ENCODE peak calls at places on chromosomes 16 and 17, in eight cellular contexts. One of them, this sample, is unnamed.

GRCh38 chr16:67025151-67025550 is 3.8 kb upstream of the CBFB start:
- DNase-seq in right atrium auricular region: no peak
- DNase-seq in heart left ventricle: no peak
- DNase-seq in lower leg skin: no peak
- DNase-seq in CD8-positive, alpha-beta T cell: peak
- DNase-seq in HFFc6: no peak
- DNase-seq in thoracic aorta: no peak
- DNase-seq in AG04449: no peak
- DNase-seq in this sample: no peak

GRCh38 chr17:34110315-34110714 is 144.8 kb upstream of the CCL2 start:
- DNase-seq in right atrium auricular region: peak
- DNase-seq in heart left ventricle: no peak
- DNase-seq in lower leg skin: no peak
- DNase-seq in CD8-positive, alpha-beta T cell: no peak
- DNase-seq in HFFc6: no peak
- DNase-seq in thoracic aorta: no peak
- DNase-seq in AG04449: no peak
- DNase-seq in this sample: no peak

GRCh38 chr17:62966426-62967110 is 533 bp downstream of the TANC2 start:
- DNase-seq in right atrium auricular region: no peak
- DNase-seq in heart left ventricle: no peak
- DNase-seq in lower leg skin: peak
- DNase-seq in CD8-positive, alpha-beta T cell: no peak
- DNase-seq in HFFc6: no peak
- DNase-seq in thoracic aorta: no peak
- DNase-seq in AG04449: no peak
- DNase-seq in this sample: peak

GRCh38 chr17:50273654-50274040 is 619 bp upstream of the TMEM92 start:
- DNase-seq in right atrium auricular region: no peak
- DNase-seq in heart left ventricle: no peak
- DNase-seq in lower leg skin: no peak
- DNase-seq in CD8-positive, alpha-beta T cell: no peak
- DNase-seq in HFFc6: no peak
- DNase-seq in thoracic aorta: no peak
- DNase-seq in AG04449: no peak
- DNase-seq in this sample: no peak

GRCh38 chr17:1031711-1032110 is 34.8 kb downstream of the TIMM22 start:
- DNase-seq in right atrium auricular region: no peak
- DNase-seq in heart left ventricle: peak
- DNase-seq in lower leg skin: no peak
- DNase-seq in CD8-positive, alpha-beta T cell: no peak
- DNase-seq in HFFc6: no peak
- DNase-seq in thoracic aorta: no peak
- DNase-seq in AG04449: no peak
- DNase-seq in this sample: no peak

GRCh38 chr16:75120253-75120652 is 3.7 kb upstream of the LDHD start:
- DNase-seq in right atrium auricular region: no peak
- DNase-seq in heart left ventricle: no peak
- DNase-seq in lower leg skin: no peak
- DNase-seq in CD8-positive, alpha-beta T cell: no peak
- DNase-seq in HFFc6: no peak
- DNase-seq in thoracic aorta: no peak
- DNase-seq in AG04449: no peak
- DNase-seq in this sample: no peak

GRCh38 chr16:7268182-7268581 is 64.5 kb upstream of the RBFOX1 start:
- DNase-seq in right atrium auricular region: no peak
- DNase-seq in heart left ventricle: no peak
- DNase-seq in lower leg skin: no peak
- DNase-seq in CD8-positive, alpha-beta T cell: no peak
- DNase-seq in HFFc6: no peak
- DNase-seq in thoracic aorta: no peak
- DNase-seq in AG04449: no peak
- DNase-seq in this sample: no peak

GRCh38 chr17:51184124-51184523 is 17.9 kb downstream of the NME2 start:
- DNase-seq in right atrium auricular region: no peak
- DNase-seq in heart left ventricle: no peak
- DNase-seq in lower leg skin: no peak
- DNase-seq in CD8-positive, alpha-beta T cell: no peak
- DNase-seq in HFFc6: no peak
- DNase-seq in thoracic aorta: no peak
- DNase-seq in AG04449: no peak
- DNase-seq in this sample: no peak

GRCh38 chr17:60554377-60554788 is 28.3 kb upstream of the APPBP2 start:
- DNase-seq in right atrium auricular region: no peak
- DNase-seq in heart left ventricle: no peak
- DNase-seq in lower leg skin: no peak
- DNase-seq in CD8-positive, alpha-beta T cell: no peak
- DNase-seq in HFFc6: peak
- DNase-seq in thoracic aorta: no peak
- DNase-seq in AG04449: peak
- DNase-seq in this sample: peak

GRCh38 chr17:18992454-18993130 is 12.0 kb downstream of the FAM83G start:
- DNase-seq in right atrium auricular region: no peak
- DNase-seq in heart left ventricle: no peak
- DNase-seq in lower leg skin: no peak
- DNase-seq in CD8-positive, alpha-beta T cell: peak
- DNase-seq in HFFc6: no peak
- DNase-seq in thoracic aorta: no peak
- DNase-seq in AG04449: no peak
- DNase-seq in this sample: no peak

GRCh38 chr16:11560701-11561439 is 25.8 kb downstream of the LITAF start:
- DNase-seq in right atrium auricular region: no peak
- DNase-seq in heart left ventricle: no peak
- DNase-seq in lower leg skin: peak
- DNase-seq in CD8-positive, alpha-beta T cell: peak
- DNase-seq in HFFc6: peak
- DNase-seq in thoracic aorta: no peak
- DNase-seq in AG04449: no peak
- DNase-seq in this sample: no peak

GRCh38 chr16:89982318-89982717 is 33.8 kb downstream of the DEF8 start:
- DNase-seq in right atrium auricular region: no peak
- DNase-seq in heart left ventricle: no peak
- DNase-seq in lower leg skin: no peak
- DNase-seq in CD8-positive, alpha-beta T cell: no peak
- DNase-seq in HFFc6: no peak
- DNase-seq in thoracic aorta: no peak
- DNase-seq in AG04449: no peak
- DNase-seq in this sample: no peak

GRCh38 chr17:76467809-76468633 is 618 bp downstream of the AANAT start:
- DNase-seq in right atrium auricular region: no peak
- DNase-seq in heart left ventricle: no peak
- DNase-seq in lower leg skin: no peak
- DNase-seq in CD8-positive, alpha-beta T cell: no peak
- DNase-seq in HFFc6: no peak
- DNase-seq in thoracic aorta: no peak
- DNase-seq in AG04449: no peak
- DNase-seq in this sample: no peak

GRCh38 chr17:27268394-27269085 is 25.4 kb upstream of the WSB1 start:
- DNase-seq in right atrium auricular region: no peak
- DNase-seq in heart left ventricle: no peak
- DNase-seq in lower leg skin: no peak
- DNase-seq in CD8-positive, alpha-beta T cell: no peak
- DNase-seq in HFFc6: no peak
- DNase-seq in thoracic aorta: no peak
- DNase-seq in AG04449: no peak
- DNase-seq in this sample: no peak

GRCh38 chr17:64698725-64699124 is 36.6 kb upstream of the SMURF2 start:
- DNase-seq in right atrium auricular region: no peak
- DNase-seq in heart left ventricle: no peak
- DNase-seq in lower leg skin: no peak
- DNase-seq in CD8-positive, alpha-beta T cell: no peak
- DNase-seq in HFFc6: peak
- DNase-seq in thoracic aorta: no peak
- DNase-seq in AG04449: no peak
- DNase-seq in this sample: no peak

GRCh38 chr17:46841561-46842379 is 9.6 kb upstream of the WNT9B start:
- DNase-seq in right atrium auricular region: no peak
- DNase-seq in heart left ventricle: no peak
- DNase-seq in lower leg skin: no peak
- DNase-seq in CD8-positive, alpha-beta T cell: no peak
- DNase-seq in HFFc6: no peak
- DNase-seq in thoracic aorta: no peak
- DNase-seq in AG04449: no peak
- DNase-seq in this sample: no peak

GRCh38 chr17:6381052-6381451 is 53.9 kb downstream of the AIPL1 start:
- DNase-seq in right atrium auricular region: no peak
- DNase-seq in heart left ventricle: no peak
- DNase-seq in lower leg skin: no peak
- DNase-seq in CD8-positive, alpha-beta T cell: no peak
- DNase-seq in HFFc6: peak
- DNase-seq in thoracic aorta: no peak
- DNase-seq in AG04449: no peak
- DNase-seq in this sample: no peak

GRCh38 chr16:10988164-10988803 is 43.9 kb downstream of the CLEC16A start:
- DNase-seq in right atrium auricular region: no peak
- DNase-seq in heart left ventricle: no peak
- DNase-seq in lower leg skin: no peak
- DNase-seq in CD8-positive, alpha-beta T cell: no peak
- DNase-seq in HFFc6: no peak
- DNase-seq in thoracic aorta: no peak
- DNase-seq in AG04449: no peak
- DNase-seq in this sample: no peak

GRCh38 chr16:21704733-21705132 is 41.0 kb downstream of the OTOA start:
- DNase-seq in right atrium auricular region: no peak
- DNase-seq in heart left ventricle: no peak
- DNase-seq in lower leg skin: no peak
- DNase-seq in CD8-positive, alpha-beta T cell: no peak
- DNase-seq in HFFc6: no peak
- DNase-seq in thoracic aorta: no peak
- DNase-seq in AG04449: no peak
- DNase-seq in this sample: no peak

GRCh38 chr17:19935169-19935568 is 42.5 kb downstream of the AKAP10 start:
- DNase-seq in right atrium auricular region: no peak
- DNase-seq in heart left ventricle: no peak
- DNase-seq in lower leg skin: no peak
- DNase-seq in CD8-positive, alpha-beta T cell: no peak
- DNase-seq in HFFc6: peak
- DNase-seq in thoracic aorta: no peak
- DNase-seq in AG04449: no peak
- DNase-seq in this sample: no peak

GRCh38 chr16:30418350-30419181 is 11.2 kb downstream of the ZNF771 start:
- DNase-seq in right atrium auricular region: no peak
- DNase-seq in heart left ventricle: no peak
- DNase-seq in lower leg skin: no peak
- DNase-seq in CD8-positive, alpha-beta T cell: no peak
- DNase-seq in HFFc6: no peak
- DNase-seq in thoracic aorta: no peak
- DNase-seq in AG04449: no peak
- DNase-seq in this sample: no peak

GRCh38 chr17:74801896-74802295 is 25.8 kb upstream of the NAT9 start:
- DNase-seq in right atrium auricular region: no peak
- DNase-seq in heart left ventricle: no peak
- DNase-seq in lower leg skin: no peak
- DNase-seq in CD8-positive, alpha-beta T cell: no peak
- DNase-seq in HFFc6: no peak
- DNase-seq in thoracic aorta: no peak
- DNase-seq in AG04449: no peak
- DNase-seq in this sample: no peak

GRCh38 chr17:29251184-29251583 is 4.5 kb downstream of the CRYBA1 start:
- DNase-seq in right atrium auricular region: no peak
- DNase-seq in heart left ventricle: no peak
- DNase-seq in lower leg skin: no peak
- DNase-seq in CD8-positive, alpha-beta T cell: no peak
- DNase-seq in HFFc6: peak
- DNase-seq in thoracic aorta: no peak
- DNase-seq in AG04449: no peak
- DNase-seq in this sample: no peak

GRCh38 chr17:2025622-2026309 is 632 bp upstream of the RTN4RL1 start:
- DNase-seq in right atrium auricular region: peak
- DNase-seq in heart left ventricle: peak
- DNase-seq in lower leg skin: peak
- DNase-seq in CD8-positive, alpha-beta T cell: no peak
- DNase-seq in HFFc6: peak
- DNase-seq in thoracic aorta: no peak
- DNase-seq in AG04449: no peak
- DNase-seq in this sample: peak

GRCh38 chr16:56269824-56270684 is 78.8 kb downstream of the GNAO1 start:
- DNase-seq in right atrium auricular region: peak
- DNase-seq in heart left ventricle: peak
- DNase-seq in lower leg skin: no peak
- DNase-seq in CD8-positive, alpha-beta T cell: no peak
- DNase-seq in HFFc6: peak
- DNase-seq in thoracic aorta: no peak
- DNase-seq in AG04449: peak
- DNase-seq in this sample: no peak
- TF ChIP-seq CTCF in right atrium auricular region: no peak
- TF ChIP-seq CTCF in heart left ventricle: peak
- TF ChIP-seq CTCF in lower leg skin: no peak
- TF ChIP-seq CTCF in CD8-positive, alpha-beta T cell: no peak
- TF ChIP-seq CTCF in HFFc6: peak
- TF ChIP-seq CTCF in thoracic aorta: peak
- TF ChIP-seq CTCF in AG04449: peak
- TF ChIP-seq CTCF in this sample: no peak

DNA sequence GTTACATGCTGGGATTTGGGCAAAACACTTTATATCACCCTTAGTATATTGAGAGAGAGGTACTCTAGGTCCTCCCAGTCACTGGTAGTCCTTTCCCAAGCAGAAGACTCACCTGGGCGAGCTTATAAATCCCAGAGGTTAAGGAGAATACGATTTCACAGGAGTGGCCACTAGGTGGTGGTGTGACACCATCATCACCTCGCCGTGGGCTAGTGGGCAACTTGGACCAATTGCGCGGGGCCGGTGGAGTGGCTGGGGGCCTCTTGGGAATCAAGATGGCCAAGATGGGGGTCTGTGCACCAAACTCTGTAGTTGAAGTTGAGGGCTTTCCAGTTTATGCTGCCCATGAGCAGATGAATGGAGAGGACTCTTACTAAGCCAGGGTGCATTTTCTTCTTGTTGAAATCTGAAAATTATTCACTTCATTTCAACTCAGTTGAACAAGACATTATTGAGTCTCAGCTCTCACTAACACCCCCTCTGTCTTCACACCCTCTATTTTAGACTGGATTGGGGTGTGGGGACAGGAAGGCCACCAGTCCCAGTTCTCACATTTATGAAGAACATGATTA is 38.2 kb upstream of the PIRT start:
- DNase-seq in right atrium auricular region: no peak
- DNase-seq in heart left ventricle: peak
- DNase-seq in lower leg skin: peak
- DNase-seq in CD8-positive, alpha-beta T cell: no peak
- DNase-seq in HFFc6: peak
- DNase-seq in thoracic aorta: no peak
- DNase-seq in AG04449: no peak
- DNase-seq in this sample: peak
- TF ChIP-seq CTCF in right atrium auricular region: peak
- TF ChIP-seq CTCF in heart left ventricle: peak
- TF ChIP-seq CTCF in lower leg skin: no peak
- TF ChIP-seq CTCF in CD8-positive, alpha-beta T cell: peak
- TF ChIP-seq CTCF in HFFc6: peak
- TF ChIP-seq CTCF in thoracic aorta: peak
- TF ChIP-seq CTCF in AG04449: peak
- TF ChIP-seq CTCF in this sample: peak

GRCh38 chr17:81440511-81441244 is 45.4 kb downstream of the BAHCC1 start:
- DNase-seq in right atrium auricular region: no peak
- DNase-seq in heart left ventricle: no peak
- DNase-seq in lower leg skin: no peak
- DNase-seq in CD8-positive, alpha-beta T cell: no peak
- DNase-seq in HFFc6: no peak
- DNase-seq in thoracic aorta: no peak
- DNase-seq in AG04449: no peak
- DNase-seq in this sample: no peak
- TF ChIP-seq CTCF in right atrium auricular region: no peak
- TF ChIP-seq CTCF in heart left ventricle: no peak
- TF ChIP-seq CTCF in lower leg skin: no peak
- TF ChIP-seq CTCF in CD8-positive, alpha-beta T cell: no peak
- TF ChIP-seq CTCF in HFFc6: peak
- TF ChIP-seq CTCF in thoracic aorta: no peak
- TF ChIP-seq CTCF in AG04449: peak
- TF ChIP-seq CTCF in this sample: peak

GRCh38 chr17:39150104-39150634 is 1.3 kb downstream of the PLXDC1 start:
- DNase-seq in right atrium auricular region: no peak
- DNase-seq in heart left ventricle: no peak
- DNase-seq in lower leg skin: no peak
- DNase-seq in CD8-positive, alpha-beta T cell: peak
- DNase-seq in HFFc6: no peak
- DNase-seq in thoracic aorta: no peak
- DNase-seq in AG04449: no peak
- DNase-seq in this sample: no peak
- TF ChIP-seq CTCF in right atrium auricular region: no peak
- TF ChIP-seq CTCF in heart left ventricle: no peak
- TF ChIP-seq CTCF in lower leg skin: no peak
- TF ChIP-seq CTCF in CD8-positive, alpha-beta T cell: no peak
- TF ChIP-seq CTCF in HFFc6: no peak
- TF ChIP-seq CTCF in thoracic aorta: no peak
- TF ChIP-seq CTCF in AG04449: no peak
- TF ChIP-seq CTCF in this sample: no peak